ENCODE peak calls at places on chromosome 5, in five cellular contexts. B, X, C, D and J are unnamed samples.

GRCh38 chr5:75471193-75471592 is 40.2 kb downstream of the CERT1 start:
- DNase-seq in B (no peak), X (no peak), C (no peak), D (no peak), J (no peak)

GRCh38 chr5:137696481-137696880 is 39.4 kb downstream of the KLHL3 start:
- DNase-seq in B (no peak), X (no peak), C (no peak), D (no peak), J (no peak)

GRCh38 chr5:19802686-19803085 is 185.3 kb downstream of the CDH18 start:
- DNase-seq in B (no peak), X (no peak), C (no peak), D (no peak), J (no peak)

GRCh38 chr5:54344653-54345052 is 34.3 kb upstream of the ARL15 start:
- DNase-seq in B (no peak), X (peak), C (no peak), D (no peak), J (no peak)

GRCh38 chr5:102747386-102748166 is 7.5 kb upstream of the PAM start:
- DNase-seq in B (no peak), X (no peak), C (no peak), D (no peak), J (peak)

GRCh38 chr5:141808857-141809256 is 69.4 kb downstream of the PCDH1 start:
- DNase-seq in B (no peak), X (no peak), C (no peak), D (no peak), J (no peak)

GRCh38 chr5:135027699-135028615 is 6.1 kb downstream of the PITX1 start:
- DNase-seq in B (no peak), X (no peak), C (peak), D (no peak), J (no peak)

GRCh38 chr5:119897537-119898370 is 268.4 kb downstream of the FAM170A start:
- DNase-seq in B (no peak), X (no peak), C (no peak), D (no peak), J (no peak)

GRCh38 chr5:119031905-119032304 is 39.0 kb upstream of the DMXL1 start:
- DNase-seq in B (no peak), X (no peak), C (no peak), D (no peak), J (peak)

GRCh38 chr5:33311893-33312292 is 128.9 kb upstream of the TARS1 start:
- DNase-seq in B (no peak), X (no peak), C (no peak), D (no peak), J (no peak)

GRCh38 chr5:138701678-138702077 is 51.5 kb upstream of the CTNNA1 start:
- DNase-seq in B (no peak), X (no peak), C (no peak), D (no peak), J (no peak)

GRCh38 chr5:9523090-9523813 is 22.6 kb downstream of the SEMA5A start:
- DNase-seq in B (no peak), X (no peak), C (no peak), D (peak), J (no peak)

GRCh38 chr5:9337908-9338307 is 208.0 kb downstream of the SEMA5A start:
- DNase-seq in B (no peak), X (no peak), C (no peak), D (no peak), J (no peak)

GRCh38 chr5:170467000-170467707 is 36.7 kb upstream of the KCNIP1 start:
- DNase-seq in B (no peak), X (no peak), C (no peak), D (no peak), J (no peak)

GRCh38 chr5:167639213-167639612 is 652.2 kb upstream of the WWC1 start:
- DNase-seq in B (no peak), X (no peak), C (no peak), D (no peak), J (no peak)

GRCh38 chr5:74630387-74631087 is 10.0 kb downstream of the ENC1 start:
- DNase-seq in B (no peak), X (no peak), C (no peak), D (peak), J (no peak)

GRCh38 chr5:127878174-127878750 is 175.1 kb downstream of the CCDC192 start:
- DNase-seq in B (peak), X (peak), C (no peak), D (no peak), J (peak)